ENCODE peak calls at places on chromosomes 1 and 21, in four cellular contexts. O is activated CD4-positive, alpha-beta T cell treated with anti-CD3 and anti-CD28 coated beads, Interleukin-2, amount 50 U/mL, for 4 hours; U is BJ; D is GM13977. P is an unnamed sample.

GRCh38 chr1:12167493-12168429 is 970 bp downstream of the TNFRSF1B start:
- DNase-seq in O (no peak), D (peak), U (no peak), P (no peak)

GRCh38 chr21:45105906-45106485 is 31.6 kb downstream of the ADARB1 start:
- DNase-seq in O (no peak), D (no peak), U (no peak), P (no peak)

GRCh38 chr1:216154063-216154462 is 269.2 kb downstream of the USH2A start:
- DNase-seq in D (no peak), U (no peak), O (no peak), P (no peak)

GRCh38 chr1:63774617-63775417 is 1.0 kb downstream of the ROR1 start:
- DNase-seq in D (peak), O (no peak), U (no peak), P (peak)

GRCh38 chr1:170707959-170708666 is 44.2 kb downstream of the PRRX1 start:
- DNase-seq in O (no peak), D (no peak), U (peak), P (no peak)

GRCh38 chr1:58457023-58457635 is 89.4 kb downstream of the OMA1 start:
- DNase-seq in O (no peak), D (no peak), U (no peak), P (no peak)

GRCh38 chr1:241823925-241824324 is 24.1 kb upstream of the EXO1 start:
- DNase-seq in D (no peak), O (no peak), U (no peak), P (no peak)

GRCh38 chr1:224466151-224466550 is 31.6 kb upstream of the WDR26 start:
- DNase-seq in D (no peak), U (no peak), O (no peak), P (no peak)

GRCh38 chr1:98903261-98903660 is 101.4 kb downstream of the PLPPR5 start:
- DNase-seq in D (no peak), O (no peak), U (no peak), P (no peak)

GRCh38 chr1:226444901-226445300 is 37.0 kb upstream of the PARP1 start:
- DNase-seq in U (no peak), O (peak), D (peak), P (no peak)

GRCh38 chr1:40797668-40798010 is 14.1 kb downstream of the KCNQ4 start:
- DNase-seq in D (no peak), U (no peak), O (no peak), P (no peak)

GRCh38 chr21:43712268-43712942 is 6.5 kb upstream of the PDXK start:
- DNase-seq in U (peak), O (no peak), D (no peak), P (no peak)

GRCh38 chr1:176717052-176717754 is 254.2 kb downstream of the PAPPA2 start:
- DNase-seq in U (no peak), D (no peak), O (no peak), P (no peak)

GRCh38 chr21:14763695-14764064 is 217.6 kb upstream of the SAMSN1 start:
- DNase-seq in D (no peak), U (no peak), O (no peak), P (no peak)

GRCh38 chr1:228415221-228415620 is 1.4 kb downstream of the TRIM17 start:
- DNase-seq in U (no peak), D (no peak), O (no peak), P (no peak)

GRCh38 chr1:208990456-208990855 is 593.1 kb upstream of the CAMK1G start:
- DNase-seq in O (no peak), U (no peak), D (no peak), P (no peak)

GRCh38 chr1:231420959-231421615 is 1.0 kb downstream of the EGLN1 start:
- DNase-seq in O (peak), U (no peak), D (peak), P (peak)

GRCh38 chr21:36575306-36575705 is 95.4 kb upstream of the CLDN14 start:
- DNase-seq in O (no peak), U (no peak), D (no peak), P (no peak)

GRCh38 chr1:84223751-84224432 is 77.6 kb upstream of the SAMD13 start:
- DNase-seq in D (no peak), U (no peak), O (no peak), P (no peak)

GRCh38 chr1:116881879-116882520 is 27.7 kb upstream of the PTGFRN start:
- DNase-seq in U (peak), O (no peak), D (peak), P (no peak)

GRCh38 chr1:36653850-36654249 is 171.1 kb upstream of the CSF3R start:
- DNase-seq in O (no peak), D (no peak), U (no peak), P (no peak)

GRCh38 chr1:214332950-214333798 is 52.2 kb downstream of the SMYD2 start:
- DNase-seq in O (peak), D (peak), U (no peak), P (no peak)

P was measured in activated B cell treated with CpG ODN at 0.5 μM for 24 hours.